ENCODE peak calls at places on chromosomes 6 and 20, in ten cellular contexts. Y is AG09309, S is fibroblast of the conjunctiva, O is NCI-H1694 treated with DMSO at 0.1 percent for 48 hours, P is C1 segment of cervical spinal cord, W is B cell, Z is lower leg skin, U is AG09319, H is retina, M is HT1080. K is an unnamed sample.

GRCh38 chr6:10557886-10558285 is 36.7 kb downstream of the GCNT2 start:
- DNase-seq in Y (no peak), S (no peak), O (no peak), P (peak), W (no peak), Z (no peak), U (no peak), H (no peak), M (no peak), K (no peak)

GRCh38 chr20:23061713-23062561 is 12.5 kb upstream of the THBD start:
- DNase-seq in Y (peak), S (peak), O (no peak), P (no peak), W (no peak), Z (no peak), U (no peak), H (no peak), M (peak), K (no peak)

GRCh38 chr20:49969946-49970345 is 12.8 kb upstream of the SNAI1 start:
- DNase-seq in Y (no peak), S (no peak), O (no peak), P (no peak), W (no peak), Z (no peak), U (no peak), H (no peak), M (no peak), K (no peak)

GRCh38 chr6:170160031-170160627 is 130.7 kb downstream of the DLL1 start:
- DNase-seq in Y (no peak), S (no peak), O (no peak), P (no peak), W (no peak), Z (no peak), U (no peak), H (no peak), M (no peak), K (no peak)

GRCh38 chr20:43096471-43096870 is 93.2 kb downstream of the PTPRT start:
- DNase-seq in Y (no peak), S (no peak), O (no peak), P (peak), W (no peak), Z (no peak), U (no peak), H (peak), M (no peak), K (no peak)

GRCh38 chr6:84645563-84646266 is 118.7 kb downstream of the TBX18 start:
- DNase-seq in Y (no peak), S (peak), O (no peak), P (no peak), W (no peak), Z (no peak), U (no peak), H (no peak), M (peak), K (no peak)

GRCh38 chr6:159535629-159536028 is 157.4 kb downstream of the SOD2 start:
- DNase-seq in Y (no peak), S (no peak), O (no peak), P (no peak), W (no peak), Z (no peak), U (no peak), H (no peak), M (no peak), K (no peak)

GRCh38 chr6:158068893-158069799 is 87.5 kb downstream of the SYNJ2 start:
- DNase-seq in Y (no peak), S (no peak), O (no peak), P (no peak), W (no peak), Z (peak), U (peak), H (no peak), M (peak), K (no peak)

GRCh38 chr6:36641543-36641942 is 37.0 kb upstream of the CDKN1A start:
- DNase-seq in Y (no peak), S (no peak), O (no peak), P (no peak), W (no peak), Z (no peak), U (no peak), H (no peak), M (no peak), K (no peak)

GRCh38 chr6:37236921-37237320 is 20.7 kb upstream of the TBC1D22B start:
- DNase-seq in Y (no peak), S (no peak), O (no peak), P (no peak), W (no peak), Z (no peak), U (no peak), H (no peak), M (peak), K (no peak)

GRCh38 chr20:47753571-47754120 is 31.6 kb downstream of the SULF2 start:
- DNase-seq in Y (no peak), S (no peak), O (no peak), P (no peak), W (no peak), Z (no peak), U (no peak), H (no peak), M (no peak), K (no peak)

GRCh38 chr6:15017803-15018202 is 228.1 kb upstream of the JARID2 start:
- DNase-seq in Y (no peak), S (no peak), O (no peak), P (no peak), W (no peak), Z (no peak), U (no peak), H (no peak), M (no peak), K (no peak)

GRCh38 chr20:41506192-41506915 is 111.8 kb downstream of the CHD6 start:
- DNase-seq in Y (no peak), S (no peak), O (no peak), P (no peak), W (no peak), Z (no peak), U (no peak), H (no peak), M (no peak), K (no peak)

GRCh38 chr6:169248521-169248971 is 5.1 kb downstream of the THBS2 start:
- DNase-seq in Y (no peak), S (no peak), O (no peak), P (no peak), W (no peak), Z (no peak), U (no peak), H (no peak), M (no peak), K (no peak)

GRCh38 chr6:150767161-150767560 is 98.3 kb upstream of the MTHFD1L start:
- DNase-seq in Y (no peak), S (no peak), O (no peak), P (no peak), W (no peak), Z (no peak), U (no peak), H (no peak), M (no peak), K (no peak)

GRCh38 chr6:30763618-30764489 is 19.5 kb upstream of the IER3 start:
- DNase-seq in Y (no peak), S (no peak), O (no peak), P (no peak), W (no peak), Z (no peak), U (no peak), H (peak), M (peak), K (no peak)

K was measured in GM12864.